ENCODE peak calls at places on chromosomes 1 and 21, in six cellular contexts. E, I, V, Z, A and J are unnamed samples.

GRCh38 chr1:150708595-150708994 is 11.6 kb upstream of the GOLPH3L start:
- DNase-seq in E (no peak), I (no peak), V (no peak), Z (no peak), A (no peak), J (no peak)

GRCh38 chr1:169793730-169794129 is 977 bp downstream of the METTL18 start:
- DNase-seq in E (no peak), I (no peak), V (no peak), Z (no peak), A (no peak), J (no peak)

GRCh38 chr1:207659545-207660148 is 14.7 kb downstream of the CR1L start:
- DNase-seq in E (no peak), I (no peak), V (no peak), Z (peak; percentile 10), A (no peak), J (peak; percentile 66)

GRCh38 chr1:63825111-63825510 is 51.3 kb downstream of the ROR1 start:
- DNase-seq in E (no peak), I (no peak), V (no peak), Z (no peak), A (no peak), J (no peak)

GRCh38 chr1:8077602-8078001 is 51.5 kb upstream of the ERRFI1 start:
- DNase-seq in E (no peak), I (no peak), V (no peak), Z (no peak), A (no peak), J (no peak)

GRCh38 chr1:95086949-95087533 is 14.3 kb upstream of the ALG14 start:
- DNase-seq in E (no peak), I (peak; percentile 71), V (no peak), Z (no peak), A (peak; percentile 53), J (peak; percentile 15)

GRCh38 chr21:17903029-17903806 is 84.1 kb upstream of the C21orf91 start:
- DNase-seq in E (no peak), I (peak; percentile 56), V (no peak), Z (no peak), A (no peak), J (peak; percentile 34)

GRCh38 chr1:47761974-47762373 is 235.2 kb downstream of the TRABD2B start:
- DNase-seq in E (no peak), I (no peak), V (no peak), Z (no peak), A (no peak), J (no peak)

GRCh38 chr1:237938553-237938952 is 47.8 kb upstream of the ZP4 start:
- DNase-seq in E (no peak), I (no peak), V (no peak), Z (peak; percentile 11), A (no peak), J (peak; percentile 12)

GRCh38 chr1:247482747-247483146 is 24.8 kb upstream of the OR2B11 start:
- DNase-seq in E (no peak), I (no peak), V (no peak), Z (no peak), A (no peak), J (no peak)
- H3K4me1 ChIP-seq in E (no peaks in the 10 kb centered on the region), I (no peaks in the 10 kb centered on the region), V (no peaks in the 10 kb centered on the region), Z (no peaks in the 10 kb centered on the region), A (no peaks in the 10 kb centered on the region), J (no peaks in the 10 kb centered on the region)

GRCh38 chr1:116401646-116402176 is 28.7 kb downstream of the ATP1A1 start:
- DNase-seq in E (no peak), I (no peak), V (no peak), Z (no peak), A (no peak), J (no peak)
- H3K36me3 ChIP-seq in E (peaks cover 94% of the 10 kb centered on the region), I (peaks cover 6% of the 10 kb centered on the region), V (peaks cover 81% of the 10 kb centered on the region), Z (peaks cover 98% of the 10 kb centered on the region), A (no peaks in the 10 kb centered on the region), J (peaks cover 67% of the 10 kb centered on the region)

DNA sequence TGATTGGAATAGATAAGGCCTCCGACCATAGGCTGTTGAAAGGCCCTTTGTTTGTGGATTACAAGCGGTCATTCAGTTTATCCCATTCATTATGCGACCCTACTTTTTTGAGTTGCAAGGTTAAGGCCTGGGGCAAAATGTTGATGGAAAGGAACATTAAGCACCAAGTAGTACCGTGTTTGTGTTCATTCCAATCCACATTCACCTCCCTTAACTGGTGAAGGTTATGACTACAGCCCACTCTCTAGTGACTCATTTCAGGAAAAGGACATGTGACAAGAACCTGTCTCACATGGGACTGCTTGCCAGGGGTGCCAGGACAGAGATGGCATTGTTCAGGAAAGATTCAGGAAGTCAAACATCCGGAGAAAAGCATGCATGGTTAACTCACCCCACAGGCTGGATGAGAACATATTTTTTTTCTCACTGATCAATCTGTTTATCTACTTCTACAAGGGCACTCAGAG is 81.6 kb downstream of the CD58 start:
- DNase-seq in E (no peak), I (peak; percentile 26), V (peak; percentile 74), Z (peak; percentile 48), A (peak; percentile 45), J (peak; percentile 79)
- H3K4me1 ChIP-seq in E (peaks cover 6% of the 10 kb centered on the region), I (peaks cover 39% of the 10 kb centered on the region), V (peaks cover 57% of the 10 kb centered on the region), Z (peaks cover 33% of the 10 kb centered on the region), A (no peaks in the 10 kb centered on the region), J (peaks cover 8% of the 10 kb centered on the region)

GRCh38 chr1:203717120-203717519 is 47.9 kb upstream of the LAX1 start:
- DNase-seq in E (no peak), I (no peak), V (no peak), Z (no peak), A (no peak), J (no peak)
- H3K36me3 ChIP-seq in E (peaks cover 29% of the 10 kb centered on the region), I (no peaks in the 10 kb centered on the region), V (peaks cover 19% of the 10 kb centered on the region), Z (peaks cover 28% of the 10 kb centered on the region), A (no peaks in the 10 kb centered on the region), J (no peaks in the 10 kb centered on the region)

GRCh38 chr1:11741919-11742598 is 6.1 kb downstream of the AGTRAP start:
- DNase-seq in E (no peak), I (no peak), V (no peak), Z (no peak), A (no peak), J (no peak)
- H3K4me1 ChIP-seq in E (peaks cover 20% of the 10 kb centered on the region), I (peaks cover 6% of the 10 kb centered on the region), V (peaks cover 31% of the 10 kb centered on the region), Z (peaks cover 5% of the 10 kb centered on the region), A (peaks cover 16% of the 10 kb centered on the region), J (no peaks in the 10 kb centered on the region)

GRCh38 chr1:156885904-156886355 is 7.6 kb upstream of the PEAR1 start:
- DNase-seq in E (no peak), I (no peak), V (no peak), Z (no peak), A (no peak), J (no peak)

GRCh38 chr1:156885314-156885713 is 8.2 kb upstream of the PEAR1 start:
- DNase-seq in E (no peak), I (no peak), V (no peak), Z (no peak), A (no peak), J (no peak)

GRCh38 chr1:156884560-156884959 is 9.0 kb upstream of the PEAR1 start:
- DNase-seq in E (no peak), I (no peak), V (no peak), Z (no peak), A (no peak), J (no peak)

GRCh38 chr1:156882543-156882942 is 11.0 kb upstream of the PEAR1 start:
- DNase-seq in E (no peak), I (no peak), V (no peak), Z (no peak), A (no peak), J (no peak)

GRCh38 chr1:156883919-156884318 is 9.6 kb upstream of the PEAR1 start:
- DNase-seq in E (no peak), I (no peak), V (no peak), Z (no peak), A (no peak), J (no peak)
- H3K36me3 ChIP-seq in E (no peaks in the 10 kb centered on the region), I (no peaks in the 10 kb centered on the region), V (no peaks in the 10 kb centered on the region), Z (no peaks in the 10 kb centered on the region), A (no peaks in the 10 kb centered on the region), J (no peaks in the 10 kb centered on the region)

GRCh38 chr1:154972517-154973343 is 1.8 kb upstream of the CKS1B start:
- DNase-seq in E (no peak), I (peak; percentile 92), V (peak; percentile 86), Z (peak; percentile 74), A (peak; percentile 92), J (peak; percentile 58)

GRCh38 chr1:154972213-154972516 is 1.6 kb upstream of the SHC1 start:
- DNase-seq in E (no peak), I (no peak), V (no peak), Z (no peak), A (no peak), J (no peak)

GRCh38 chr1:154969741-154970452 is 650 bp downstream of the SHC1 start:
- DNase-seq in E (no peak), I (no peak), V (no peak), Z (no peak), A (peak; percentile 51), J (no peak)

GRCh38 chr1:154970631-154971340 is at the start of gene SHC1:
- DNase-seq in E (peak; percentile 38), I (peak; percentile 95), V (peak; percentile 80), Z (peak; percentile 89), A (peak; percentile 95), J (peak; percentile 61)

DNA sequence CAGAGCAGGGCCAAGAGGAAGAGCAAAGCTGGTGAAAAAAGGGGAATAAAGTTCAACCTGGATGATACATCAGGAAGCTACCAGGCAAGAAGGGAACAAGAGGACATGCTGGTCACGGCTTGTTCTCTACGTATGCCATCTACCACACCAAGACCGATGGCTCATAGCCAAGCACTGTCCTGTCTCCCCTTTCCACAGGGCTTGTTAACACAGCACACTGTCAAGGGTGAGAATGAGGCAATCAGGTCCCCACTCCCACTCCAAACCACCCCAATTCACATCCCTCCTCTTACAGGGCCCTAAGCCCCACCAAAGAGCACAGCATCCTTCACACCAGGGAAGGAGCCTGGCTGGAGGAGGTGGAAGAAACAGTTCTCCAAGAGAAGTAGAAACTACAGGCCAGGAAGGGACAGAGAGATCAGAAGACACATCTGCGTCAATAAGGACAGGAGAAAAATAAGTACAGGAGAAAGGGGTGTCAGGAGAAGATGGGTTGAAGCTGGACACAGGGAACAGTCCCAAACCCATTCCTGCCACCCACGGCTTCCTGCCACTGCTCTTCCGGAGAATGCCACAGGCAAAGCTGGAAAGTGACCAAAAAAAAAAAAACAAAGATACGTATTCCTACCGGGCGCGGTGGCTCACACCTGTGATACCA is 923 bp upstream of the SHC1 start:
- DNase-seq in E (no peak), I (no peak), V (peak; percentile 55), Z (peak; percentile 50), A (peak; percentile 69), J (peak; percentile 66)
- H3K4me1 ChIP-seq in E (peaks cover 57% of the 10 kb centered on the region), I (peaks cover 23% of the 10 kb centered on the region), V (peaks cover 51% of the 10 kb centered on the region), Z (peaks cover 43% of the 10 kb centered on the region), A (peaks cover 39% of the 10 kb centered on the region), J (peaks cover 17% of the 10 kb centered on the region)

DNA sequence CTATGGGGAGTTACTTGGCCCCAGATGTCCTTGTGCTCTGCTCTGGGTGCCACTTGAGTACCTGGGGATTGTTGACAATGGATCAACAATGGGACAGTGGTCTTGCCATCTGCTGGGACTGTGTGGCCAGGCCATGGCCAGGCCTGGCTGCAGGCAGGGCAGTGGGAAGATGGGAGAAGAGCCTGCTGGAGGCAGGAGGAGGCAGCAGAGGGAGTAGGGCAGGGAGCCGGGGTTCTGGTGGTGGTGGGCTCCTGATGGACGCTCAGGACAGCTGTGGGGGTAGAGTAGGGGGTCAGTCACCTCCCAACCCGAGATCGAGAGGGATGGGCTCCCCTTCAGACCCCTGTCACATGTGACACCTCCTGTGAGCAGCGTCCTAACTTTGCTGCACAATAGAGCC is 81.0 kb downstream of the ARHGEF10L start:
- DNase-seq in E (no peak), I (no peak), V (no peak), Z (no peak), A (no peak), J (no peak)
- H3K36me3 ChIP-seq in E (peaks cover 4% of the 10 kb centered on the region), I (no peaks in the 10 kb centered on the region), V (peaks cover 42% of the 10 kb centered on the region), Z (peaks cover 18% of the 10 kb centered on the region), A (no peaks in the 10 kb centered on the region), J (no peaks in the 10 kb centered on the region)